ENCODE peak calls at places on chromosomes 5 and 9, in eight cellular contexts. W is activated T-helper 1 cell treated with anti-CD3 and anti-CD28 coated beads, Interleukin-12 subunit alpha, Interleukin-12 subunit beta, Interleukin-2, Interleukin-4 antibody, amounts not matched to agents 30 ng/mL and 10 ng/mL and 1 ng/mL, durations not matched to agents 14 hours and 24 hours and 36 hours; M is SHP77; E is iris pigment epithelial cell; N is stimulated activated CD4-positive, alpha-beta T cell treated with anti-CD3 and anti-CD28 coated beads, Interleukin-4, amount 100 ng/mL, for 4 hours; H is stimulated activated effector memory CD8-positive, alpha-beta T cell treated with anti-CD3 and anti-CD28 coated beads, Interleukin-12 subunit alpha, Interleukin-12 subunit beta, amount 100 ng/mL, for 72 hours; G is NCI-H82; Y is HEK293T. S is an unnamed sample.
A peak's percentile ranks its signal among the peaks of the same experiment; 100 is the strongest.

GRCh38 chr9:79700607-79701330 is 129.0 kb downstream of the TLE4 start:
- DNase-seq in W (no peak), M (no peak), E (peak; percentile 40), N (no peak), H (no peak), G (no peak), Y (no peak), S (no peak)

GRCh38 chr5:153965102-153965645 is 73.5 kb downstream of the FAM114A2 start:
- DNase-seq in W (peak; percentile 19), M (peak; percentile 35), E (peak; percentile 44), N (no peak), H (peak; percentile 65), G (peak; percentile 74), Y (peak; percentile 78), S (peak; percentile 69)

GRCh38 chr5:151520294-151520693 is 70.8 kb downstream of the FAT2 start:
- DNase-seq in W (no peak), M (no peak), E (no peak), N (no peak), H (no peak), G (peak; percentile 33), Y (no peak), S (no peak)

GRCh38 chr5:140058212-140058932 is 15.3 kb upstream of the NRG2 start:
- DNase-seq in W (no peak), M (no peak), E (no peak), N (no peak), H (no peak), G (no peak), Y (no peak), S (no peak)

GRCh38 chr5:137415231-137415681 is 83.9 kb downstream of the SPOCK1 start:
- DNase-seq in W (no peak), M (no peak), E (peak; percentile 46), N (no peak), H (no peak), G (peak; percentile 83), Y (no peak), S (no peak)

GRCh38 chr5:149488645-149489306 is 62.5 kb downstream of the CSNK1A1 start:
- DNase-seq in W (no peak), M (no peak), E (no peak), N (no peak), H (peak; percentile 46), G (no peak), Y (no peak), S (no peak)

GRCh38 chr9:84677080-84677479 is 7.6 kb downstream of the NTRK2 start:
- DNase-seq in W (no peak), M (no peak), E (no peak), N (no peak), H (no peak), G (peak; percentile 1), Y (no peak), S (no peak)

GRCh38 chr9:106704056-106704625 is 158.8 kb upstream of the ZNF462 start:
- DNase-seq in W (no peak), M (no peak), E (no peak), N (no peak), H (no peak), G (no peak), Y (no peak), S (no peak)

GRCh38 chr5:172455511-172456061 is 1.3 kb upstream of the SH3PXD2B start:
- DNase-seq in W (no peak), M (no peak), E (peak; percentile 56), N (no peak), H (no peak), G (no peak), Y (no peak), S (no peak)

GRCh38 chr5:124659798-124660197 is 86.6 kb downstream of the ZNF608 start:
- DNase-seq in W (no peak), M (peak; percentile 71), E (no peak), N (no peak), H (no peak), G (no peak), Y (no peak), S (no peak)

GRCh38 chr5:18744441-18744840 is 1110.2 kb downstream of the TAF11L14 start:
- DNase-seq in W (no peak), M (no peak), E (no peak), N (no peak), H (peak; percentile 60), G (no peak), Y (no peak), S (no peak)

GRCh38 chr5:72209515-72210115 is 102.3 kb downstream of the MAP1B start:
- DNase-seq in W (no peak), M (peak; percentile 16), E (no peak), N (no peak), H (no peak), G (peak; percentile 47), Y (peak; percentile 45), S (no peak)

GRCh38 chr5:5271606-5272321 is 131.6 kb downstream of the ADAMTS16 start:
- DNase-seq in W (no peak), M (no peak), E (peak; percentile 15), N (no peak), H (no peak), G (peak; percentile 21), Y (no peak), S (no peak)

GRCh38 chr9:130986311-130986940 is 22.5 kb upstream of the LAMC3 start:
- DNase-seq in W (no peak), M (no peak), E (no peak), N (no peak), H (no peak), G (peak; percentile 94), Y (no peak), S (no peak)

GRCh38 chr9:17628617-17629016 is 49.8 kb downstream of the SH3GL2 start:
- DNase-seq in W (no peak), M (no peak), E (no peak), N (no peak), H (no peak), G (no peak), Y (no peak), S (no peak)

GRCh38 chr9:91978739-91979414 is 28.8 kb upstream of the ROR2 start:
- DNase-seq in W (no peak), M (peak; percentile 13), E (peak; percentile 89), N (no peak), H (no peak), G (peak; percentile 55), Y (peak; percentile 53), S (peak; percentile 20)

GRCh38 chr9:92637331-92637730 is 32.6 kb downstream of the IPPK start:
- DNase-seq in W (no peak), M (no peak), E (no peak), N (no peak), H (no peak), G (no peak), Y (no peak), S (no peak)

GRCh38 chr9:26062172-26062571 is 383.9 kb upstream of the TUSC1 start:
- DNase-seq in W (no peak), M (no peak), E (no peak), N (no peak), H (no peak), G (no peak), Y (no peak), S (no peak)

GRCh38 chr9:128946945-128947422 is 419 bp downstream of the DOLK start:
- DNase-seq in W (peak; percentile 12), M (peak; percentile 11), E (peak; percentile 47), N (no peak), H (no peak), G (no peak), Y (peak; percentile 34), S (no peak)

GRCh38 chr9:137412431-137412830 is 10.5 kb downstream of the EXD3 start:
- DNase-seq in W (no peak), M (no peak), E (peak; percentile 57), N (no peak), H (no peak), G (no peak), Y (no peak), S (no peak)

GRCh38 chr5:54993318-54993717 is 7.9 kb upstream of the ESM1 start:
- DNase-seq in W (no peak), M (no peak), E (peak; percentile 76), N (no peak), H (no peak), G (no peak), Y (no peak), S (no peak)

GRCh38 chr9:97441729-97442128 is 29.8 kb downstream of the TDRD7 start:
- DNase-seq in W (no peak), M (no peak), E (peak; percentile 11), N (no peak), H (no peak), G (peak; percentile 2), Y (no peak), S (no peak)

GRCh38 chr9:96071245-96072124 is 196.0 kb downstream of the ERCC6L2 start:
- DNase-seq in W (no peak), M (peak; percentile 19), E (peak; percentile 67), N (no peak), H (peak; percentile 58), G (peak; percentile 47), Y (peak; percentile 63), S (peak; percentile 51)

GRCh38 chr5:111075520-111075919 is 4.0 kb downstream of the TSLP start:
- DNase-seq in W (no peak), M (no peak), E (peak; percentile 91), N (no peak), H (no peak), G (no peak), Y (no peak), S (no peak)

GRCh38 chr5:122963305-122963704 is 73.2 kb downstream of the PPIC start:
- DNase-seq in W (no peak), M (no peak), E (no peak), N (no peak), H (no peak), G (no peak), Y (no peak), S (no peak)

GRCh38 chr5:38450627-38451371 is 105.6 kb downstream of the LIFR start:
- DNase-seq in W (no peak), M (no peak), E (no peak), N (no peak), H (no peak), G (no peak), Y (no peak), S (no peak)

S was measured in frontal cortex.